ENCODE peak calls at places on chromosome 5, in five cellular contexts. X is endothelial cell; Y is effector memory CD8-positive, alpha-beta T cell; M is CD8-positive, alpha-beta memory T cell; P is AML-193. R is an unnamed sample.

GRCh38 chr5:77851229-77852067 is 75.3 kb upstream of the TBCA start:
- DNase-seq in P (no peak), Y (no peak), M (no peak), X (peak), R (no peak)

GRCh38 chr5:175649967-175650366 is 7.9 kb upstream of the HRH2 start:
- DNase-seq in M (no peak), P (no peak), X (no peak), Y (no peak), R (no peak)

GRCh38 chr5:171681667-171682066 is 104.0 kb upstream of the SMIM23 start:
- DNase-seq in M (no peak), P (peak), X (no peak), Y (no peak), R (no peak)

GRCh38 chr5:157004893-157005551 is 42.0 kb upstream of the TIMD4 start:
- DNase-seq in Y (no peak), M (no peak), P (no peak), X (no peak), R (no peak)

GRCh38 chr5:179123491-179124328 is 63.5 kb downstream of the ZNF354C start:
- DNase-seq in M (no peak), Y (no peak), P (no peak), X (no peak), R (no peak)

GRCh38 chr5:78819166-78819565 is 165.9 kb downstream of the ARSB start:
- DNase-seq in X (no peak), Y (no peak), M (no peak), P (no peak), R (no peak)

GRCh38 chr5:173968154-173968553 is 20.8 kb upstream of the C5orf47 start:
- DNase-seq in P (no peak), Y (no peak), X (no peak), M (no peak), R (no peak)

GRCh38 chr5:151684690-151685361 is 1.9 kb downstream of the SPARC start:
- DNase-seq in M (no peak), Y (no peak), X (peak), P (no peak), R (no peak)

GRCh38 chr5:191036-191948 is at the start of gene LRRC14B:
- DNase-seq in M (no peak), X (no peak), P (no peak), Y (no peak), R (peak)

GRCh38 chr5:156367602-156368001 is 40.6 kb downstream of the SGCD start:
- DNase-seq in P (no peak), X (no peak), Y (no peak), M (no peak), R (no peak)

GRCh38 chr5:113950186-113950585 is 411.7 kb upstream of the KCNN2 start:
- DNase-seq in M (no peak), Y (no peak), P (no peak), X (no peak), R (no peak)

GRCh38 chr5:52800394-52801213 is 12.9 kb downstream of the ITGA1 start:
- DNase-seq in P (peak), X (peak), M (peak), Y (peak), R (no peak)

GRCh38 chr5:82162568-82162967 is 115.6 kb downstream of the RPS23 start:
- DNase-seq in M (no peak), Y (no peak), X (no peak), P (no peak), R (no peak)

GRCh38 chr5:139757727-139758509 is 37.7 kb upstream of the PSD2 start:
- DNase-seq in Y (no peak), P (no peak), M (no peak), X (no peak), R (no peak)

GRCh38 chr5:140114341-140115185 is 654 bp downstream of the PURA start:
- DNase-seq in Y (peak), X (peak), M (peak), P (no peak), R (no peak)

GRCh38 chr5:164153469-164154172 is 648.2 kb downstream of the MAT2B start:
- DNase-seq in Y (no peak), X (no peak), M (no peak), P (no peak), R (no peak)

GRCh38 chr5:59275537-59276276 is 617.8 kb downstream of the PDE4D start:
- DNase-seq in P (peak), Y (no peak), X (peak), M (no peak), R (no peak)